ENCODE peak calls at places on chromosomes 1 and 21, in four cellular contexts. One of them, this sample, is unnamed.

GRCh38 chr1:39525366-39526165 is 34.1 kb downstream of the BMP8A start:
- DNase-seq in IMR-90: no peak
- DNase-seq in lower lobe of right lung: no peak
- DNase-seq in breast epithelium: no peak
- DNase-seq in this sample: no peak

GRCh38 chr1:45200906-45201500 is 5.4 kb downstream of the ZSWIM5 start:
- DNase-seq in IMR-90: no peak
- DNase-seq in lower lobe of right lung: no peak
- DNase-seq in breast epithelium: no peak
- DNase-seq in this sample: no peak

GRCh38 chr1:247104965-247105364 is 809 bp upstream of the ZNF669 start:
- DNase-seq in IMR-90: no peak
- DNase-seq in lower lobe of right lung: no peak
- DNase-seq in breast epithelium: no peak
- DNase-seq in this sample: no peak

GRCh38 chr1:186272486-186272885 is 102.6 kb downstream of the TPR start:
- DNase-seq in IMR-90: no peak
- DNase-seq in lower lobe of right lung: no peak
- DNase-seq in breast epithelium: no peak
- DNase-seq in this sample: no peak

GRCh38 chr1:223714849-223715709 is 2.7 kb downstream of the CAPN2 start:
- DNase-seq in IMR-90: peak
- DNase-seq in lower lobe of right lung: peak
- DNase-seq in breast epithelium: no peak
- DNase-seq in this sample: peak

GRCh38 chr21:46411691-46412090 is 47.0 kb upstream of the DIP2A start:
- DNase-seq in IMR-90: no peak
- DNase-seq in lower lobe of right lung: peak
- DNase-seq in breast epithelium: no peak
- DNase-seq in this sample: no peak

GRCh38 chr1:117564227-117565082 is 41.4 kb upstream of the TENT5C start:
- DNase-seq in IMR-90: no peak
- DNase-seq in lower lobe of right lung: no peak
- DNase-seq in breast epithelium: no peak
- DNase-seq in this sample: no peak

GRCh38 chr21:14901482-14901958 is 163.3 kb downstream of the NRIP1 start:
- DNase-seq in IMR-90: peak
- DNase-seq in lower lobe of right lung: no peak
- DNase-seq in breast epithelium: no peak
- DNase-seq in this sample: no peak

GRCh38 chr1:193406901-193407300 is 220.5 kb upstream of the B3GALT2 start:
- DNase-seq in IMR-90: peak
- DNase-seq in lower lobe of right lung: no peak
- DNase-seq in breast epithelium: no peak
- DNase-seq in this sample: no peak

GRCh38 chr1:68497358-68497698 is 446 bp upstream of the DEPDC1 start:
- DNase-seq in IMR-90: no peak
- DNase-seq in lower lobe of right lung: no peak
- DNase-seq in breast epithelium: no peak
- DNase-seq in this sample: no peak

GRCh38 chr1:94543893-94544635 is 2.5 kb upstream of the F3 start:
- DNase-seq in IMR-90: peak
- DNase-seq in lower lobe of right lung: no peak
- DNase-seq in breast epithelium: no peak
- DNase-seq in this sample: no peak

GRCh38 chr1:171999756-172000155 is 158.5 kb downstream of the DNM3 start:
- DNase-seq in IMR-90: peak
- DNase-seq in lower lobe of right lung: no peak
- DNase-seq in breast epithelium: no peak
- DNase-seq in this sample: no peak

GRCh38 chr1:74356493-74356892 is 121.3 kb downstream of the TNNI3K start:
- DNase-seq in IMR-90: peak
- DNase-seq in lower lobe of right lung: no peak
- DNase-seq in breast epithelium: no peak
- DNase-seq in this sample: no peak

GRCh38 chr1:61182049-61182448 is 99.7 kb downstream of the NFIA start:
- DNase-seq in IMR-90: peak
- DNase-seq in lower lobe of right lung: no peak
- DNase-seq in breast epithelium: no peak
- DNase-seq in this sample: no peak

GRCh38 chr1:4225091-4225490 is 325.0 kb upstream of the C1orf174 start:
- DNase-seq in IMR-90: no peak
- DNase-seq in lower lobe of right lung: no peak
- DNase-seq in breast epithelium: no peak
- DNase-seq in this sample: no peak

GRCh38 chr1:163399976-163400375 is 78.2 kb downstream of the NUF2 start:
- DNase-seq in IMR-90: no peak
- DNase-seq in lower lobe of right lung: no peak
- DNase-seq in breast epithelium: no peak
- DNase-seq in this sample: no peak

GRCh38 chr1:158025576-158026230 is 32.3 kb downstream of the KIRREL1 start:
- DNase-seq in IMR-90: no peak
- DNase-seq in lower lobe of right lung: no peak
- DNase-seq in breast epithelium: no peak
- DNase-seq in this sample: no peak

GRCh38 chr1:88407248-88407647 is 276.8 kb upstream of the PKN2 start:
- DNase-seq in IMR-90: no peak
- DNase-seq in lower lobe of right lung: no peak
- DNase-seq in breast epithelium: no peak
- DNase-seq in this sample: no peak

GRCh38 chr1:90727917-90728655 is 11.0 kb upstream of the BARHL2 start:
- DNase-seq in IMR-90: no peak
- DNase-seq in lower lobe of right lung: no peak
- DNase-seq in breast epithelium: no peak
- DNase-seq in this sample: no peak

GRCh38 chr1:90728656-90729257 is 11.7 kb upstream of the BARHL2 start:
- DNase-seq in IMR-90: no peak
- DNase-seq in lower lobe of right lung: no peak
- DNase-seq in breast epithelium: no peak
- DNase-seq in this sample: no peak

GRCh38 chr1:90730247-90731022 is 13.3 kb upstream of the BARHL2 start:
- DNase-seq in IMR-90: peak
- DNase-seq in lower lobe of right lung: no peak
- DNase-seq in breast epithelium: no peak
- DNase-seq in this sample: no peak

GRCh38 chr1:90731382-90732050 is 14.4 kb upstream of the BARHL2 start:
- DNase-seq in IMR-90: no peak
- DNase-seq in lower lobe of right lung: no peak
- DNase-seq in breast epithelium: no peak
- DNase-seq in this sample: no peak

GRCh38 chr1:90729484-90730246 is 12.6 kb upstream of the BARHL2 start:
- DNase-seq in IMR-90: no peak
- DNase-seq in lower lobe of right lung: no peak
- DNase-seq in breast epithelium: no peak
- DNase-seq in this sample: peak
- TF ChIP-seq CTCF in IMR-90: peak
- TF ChIP-seq CTCF in lower lobe of right lung: peak
- TF ChIP-seq CTCF in breast epithelium: no peak
- TF ChIP-seq CTCF in this sample: peak

GRCh38 chr1:52970149-52970548 is 43.1 kb downstream of the SCP2 start:
- DNase-seq in IMR-90: peak
- DNase-seq in lower lobe of right lung: no peak
- DNase-seq in breast epithelium: no peak
- DNase-seq in this sample: no peak
- TF ChIP-seq CTCF in IMR-90: peak
- TF ChIP-seq CTCF in lower lobe of right lung: no peak
- TF ChIP-seq CTCF in breast epithelium: no peak
- TF ChIP-seq CTCF in this sample: no peak

DNA sequence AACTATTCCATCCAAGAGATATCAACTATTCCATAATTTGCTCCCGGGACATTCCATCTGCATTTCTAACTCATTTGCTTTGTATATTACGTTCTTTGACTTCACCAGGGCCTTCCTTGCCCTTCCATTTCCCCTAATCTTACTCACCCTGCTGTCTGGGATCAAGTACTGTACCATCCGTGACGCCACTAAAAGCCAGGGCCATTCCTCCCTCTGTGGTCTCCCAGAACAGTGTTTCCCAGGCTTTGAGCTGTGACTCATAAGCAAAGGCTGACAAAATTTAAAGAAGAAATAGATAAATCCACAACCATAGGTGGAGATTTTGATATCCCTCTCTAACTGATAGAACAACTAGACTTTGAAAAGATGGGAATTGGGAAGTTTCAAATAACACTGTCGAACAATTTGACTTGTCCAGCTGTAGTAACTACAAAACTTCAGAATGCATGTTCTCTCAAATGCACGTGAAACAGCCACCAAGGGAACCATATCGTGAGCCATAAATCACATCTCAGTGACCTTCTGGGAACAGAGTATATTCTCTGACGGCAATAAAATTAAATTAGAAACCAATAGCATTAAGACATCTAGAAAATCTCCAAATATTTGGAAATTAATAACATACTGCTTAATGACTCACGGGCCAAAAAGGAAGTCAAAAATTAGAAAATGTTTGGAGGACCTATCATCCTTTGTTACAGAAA is 501.0 kb downstream of the SETD4 start:
- DNase-seq in IMR-90: peak
- DNase-seq in lower lobe of right lung: no peak
- DNase-seq in breast epithelium: no peak
- DNase-seq in this sample: no peak
- TF ChIP-seq CTCF in IMR-90: peak
- TF ChIP-seq CTCF in lower lobe of right lung: no peak
- TF ChIP-seq CTCF in breast epithelium: no peak
- TF ChIP-seq CTCF in this sample: no peak

GRCh38 chr1:213123087-213123486 is 72.0 kb downstream of the RPS6KC1 start:
- DNase-seq in IMR-90: no peak
- DNase-seq in lower lobe of right lung: no peak
- DNase-seq in breast epithelium: no peak
- DNase-seq in this sample: no peak

GRCh38 chr1:213120961-213121360 is 69.9 kb downstream of the RPS6KC1 start:
- DNase-seq in IMR-90: no peak
- DNase-seq in lower lobe of right lung: no peak
- DNase-seq in breast epithelium: no peak
- DNase-seq in this sample: no peak

GRCh38 chr1:213124590-213124989 is 73.5 kb downstream of the RPS6KC1 start:
- DNase-seq in IMR-90: no peak
- DNase-seq in lower lobe of right lung: no peak
- DNase-seq in breast epithelium: no peak
- DNase-seq in this sample: no peak

GRCh38 chr1:213123532-213123931 is 72.5 kb downstream of the RPS6KC1 start:
- DNase-seq in IMR-90: peak
- DNase-seq in lower lobe of right lung: no peak
- DNase-seq in breast epithelium: no peak
- DNase-seq in this sample: no peak

DNA sequence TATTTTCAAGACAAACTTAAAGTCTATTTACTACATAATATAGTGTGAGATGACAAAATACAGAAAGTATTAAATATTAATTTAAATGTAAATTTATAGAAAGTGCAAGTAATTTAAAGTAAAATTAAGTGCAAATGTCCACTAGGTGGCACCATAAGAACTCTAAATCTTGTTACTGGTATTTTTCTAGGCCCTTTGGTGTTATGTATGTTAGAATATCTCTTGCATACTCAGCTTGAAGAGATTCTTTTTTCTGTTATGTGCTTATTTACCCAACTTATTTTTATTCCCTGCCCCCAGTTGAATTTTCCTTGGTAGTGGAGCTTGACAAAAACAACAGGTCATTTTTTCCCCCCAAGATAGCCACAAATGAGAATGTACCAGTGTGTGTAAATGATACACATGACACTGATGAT is 71.5 kb downstream of the RPS6KC1 start:
- DNase-seq in IMR-90: peak
- DNase-seq in lower lobe of right lung: no peak
- DNase-seq in breast epithelium: no peak
- DNase-seq in this sample: no peak
- TF ChIP-seq CTCF in IMR-90: peak
- TF ChIP-seq CTCF in lower lobe of right lung: peak
- TF ChIP-seq CTCF in breast epithelium: no peak
- TF ChIP-seq CTCF in this sample: peak

GRCh38 chr1:161367684-161368398 is at the start of gene CFAP126:
- DNase-seq in IMR-90: peak
- DNase-seq in lower lobe of right lung: peak
- DNase-seq in breast epithelium: peak
- DNase-seq in this sample: peak
- TF ChIP-seq CTCF in IMR-90: peak
- TF ChIP-seq CTCF in lower lobe of right lung: peak
- TF ChIP-seq CTCF in breast epithelium: no peak
- TF ChIP-seq CTCF in this sample: no peak

GRCh38 chr1:70978623-70979022 is 69.0 kb downstream of the PTGER3 start:
- DNase-seq in IMR-90: no peak
- DNase-seq in lower lobe of right lung: no peak
- DNase-seq in breast epithelium: no peak
- DNase-seq in this sample: no peak
- TF ChIP-seq CTCF in IMR-90: no peak
- TF ChIP-seq CTCF in lower lobe of right lung: no peak
- TF ChIP-seq CTCF in breast epithelium: no peak
- TF ChIP-seq CTCF in this sample: no peak

DNA sequence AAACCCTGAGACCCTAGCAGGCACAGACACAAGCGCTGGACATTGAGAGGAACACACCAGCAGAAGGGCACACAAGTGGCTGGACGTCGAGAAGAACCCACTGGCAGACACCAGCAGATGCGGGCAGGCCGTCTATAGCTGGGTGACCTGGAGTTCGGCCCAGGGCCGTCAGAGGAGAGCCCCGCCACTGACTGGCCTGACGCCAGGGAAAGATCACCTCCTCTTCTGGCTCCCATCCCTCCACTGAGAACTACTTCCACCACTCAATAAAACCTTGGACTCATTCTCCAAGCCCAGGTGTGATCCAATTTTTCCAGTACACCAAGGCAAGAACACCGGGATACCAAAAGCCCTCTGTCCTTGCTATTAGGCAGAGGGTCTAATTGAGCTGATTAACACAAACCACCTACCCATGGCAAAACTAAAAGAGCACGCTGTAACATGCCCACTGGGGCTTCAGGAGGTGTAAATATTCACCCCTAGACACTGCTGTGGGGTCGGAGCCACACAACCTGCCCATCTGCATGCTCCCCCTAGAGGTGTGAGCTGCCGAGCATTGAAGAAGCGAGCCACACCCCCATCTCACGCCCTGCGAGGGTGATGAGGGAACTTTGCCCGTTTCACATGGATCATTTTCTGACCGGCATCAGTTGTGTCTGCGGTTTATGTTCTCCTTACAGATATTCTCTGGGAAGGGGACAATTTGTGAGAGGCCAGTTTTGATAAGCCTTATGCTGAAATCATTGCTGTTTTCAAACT is 104.8 kb downstream of the HLX start:
- DNase-seq in IMR-90: no peak
- DNase-seq in lower lobe of right lung: no peak
- DNase-seq in breast epithelium: no peak
- DNase-seq in this sample: no peak
- TF ChIP-seq CTCF in IMR-90: no peak
- TF ChIP-seq CTCF in lower lobe of right lung: no peak
- TF ChIP-seq CTCF in breast epithelium: no peak
- TF ChIP-seq CTCF in this sample: no peak

GRCh38 chr1:58204284-58204683 is 342.2 kb downstream of the OMA1 start:
- DNase-seq in IMR-90: no peak
- DNase-seq in lower lobe of right lung: no peak
- DNase-seq in breast epithelium: no peak
- DNase-seq in this sample: peak
- TF ChIP-seq CTCF in IMR-90: peak
- TF ChIP-seq CTCF in lower lobe of right lung: no peak
- TF ChIP-seq CTCF in breast epithelium: no peak
- TF ChIP-seq CTCF in this sample: peak

This sample was measured in endothelial cell.